ENCODE peak calls at places on chromosome 11, in four cellular contexts. L, C, V and W are unnamed samples.

GRCh38 chr11:132244871-132245557 is 874.6 kb downstream of the NTM start:
- DNase-seq in L (no peak), C (no peak), V (no peak), W (no peak)

GRCh38 chr11:71169328-71169727 is 83.0 kb downstream of the SHANK2 start:
- DNase-seq in C (no peak), V (no peak), L (no peak), W (no peak)

GRCh38 chr11:13016415-13016814 is 7.3 kb downstream of the RASSF10 start:
- DNase-seq in L (no peak), C (no peak), V (no peak), W (no peak)

GRCh38 chr11:122170815-122171475 is 54.9 kb upstream of the BLID start:
- DNase-seq in L (no peak), C (peak), V (peak), W (no peak)

GRCh38 chr11:39374963-39375698 is 2084.3 kb downstream of the LRRC4C start:
- DNase-seq in V (peak), L (no peak), C (no peak), W (no peak)

GRCh38 chr11:11553595-11553994 is 68.2 kb downstream of the GALNT18 start:
- DNase-seq in C (no peak), V (no peak), L (no peak), W (no peak)

GRCh38 chr11:35390737-35391682 is 28.3 kb downstream of the SLC1A2 start:
- DNase-seq in C (no peak), V (peak), L (no peak), W (no peak)

GRCh38 chr11:66617148-66617814 is 851 bp downstream of the RBM14 start:
- DNase-seq in L (peak), C (no peak), V (peak), W (peak)

GRCh38 chr11:28347351-28347750 is 239.2 kb downstream of the METTL15 start:
- DNase-seq in C (no peak), L (no peak), V (peak), W (no peak)

GRCh38 chr11:81963018-81963417 is 770.6 kb downstream of the FAM181B start:
- DNase-seq in V (peak), L (no peak), C (no peak), W (no peak)

GRCh38 chr11:94650756-94651155 is 83.6 kb downstream of the PIWIL4 start:
- DNase-seq in C (peak), V (peak), L (no peak), W (peak)

GRCh38 chr11:86162257-86162656 is 82.3 kb upstream of the EED start:
- DNase-seq in L (no peak), C (peak), V (peak), W (no peak)

GRCh38 chr11:119942021-119942420 is 195.9 kb downstream of the TRIM29 start:
- DNase-seq in V (no peak), L (no peak), C (no peak), W (no peak)

GRCh38 chr11:12506502-12506921 is 129.1 kb downstream of the PARVA start:
- DNase-seq in L (no peak), V (peak), C (no peak), W (no peak)

GRCh38 chr11:77471520-77472234 is 2.2 kb downstream of the PAK1 start:
- DNase-seq in L (no peak), C (no peak), V (no peak), W (no peak)

GRCh38 chr11:5596611-5597201 is at the start of gene TRIM6:
- DNase-seq in V (peak), C (no peak), L (no peak), W (peak)

GRCh38 chr11:10298342-10298741 is 4.3 kb upstream of the SBF2 start:
- DNase-seq in V (peak), C (peak), L (no peak), W (no peak)

GRCh38 chr11:119691701-119692546 is 37.1 kb downstream of the NECTIN1 start:
- DNase-seq in C (no peak), L (no peak), V (no peak), W (no peak)

GRCh38 chr11:117284053-117284452 is 7.1 kb upstream of the BACE1-AS start:
- DNase-seq in V (no peak), L (no peak), C (no peak), W (no peak)

GRCh38 chr11:5369793-5370192 is 13.8 kb upstream of the OR51M1 start:
- DNase-seq in C (peak), L (no peak), V (peak), W (no peak)

GRCh38 chr11:84249344-84250135 is 963.4 kb upstream of the CCDC90B start:
- DNase-seq in C (no peak), V (peak), L (no peak), W (no peak)

GRCh38 chr11:2268911-2269600 is 1.3 kb downstream of the ASCL2 start:
- DNase-seq in C (no peak), L (no peak), V (peak), W (no peak)

GRCh38 chr11:66275396-66275795 is 2.6 kb upstream of the CNIH2 start:
- DNase-seq in L (no peak), C (no peak), V (no peak), W (no peak)

GRCh38 chr11:76114238-76114637 is 92.1 kb downstream of the WNT11 start:
- DNase-seq in C (no peak), V (no peak), L (no peak), W (no peak)

GRCh38 chr11:113732092-113732491 is 26.0 kb upstream of the TMPRSS5 start:
- DNase-seq in L (no peak), V (peak), C (no peak), W (no peak)

GRCh38 chr11:95508219-95508880 is 277.3 kb upstream of the SESN3 start:
- DNase-seq in V (peak), C (no peak), L (no peak), W (peak)

GRCh38 chr11:68471360-68472340 is 11.1 kb downstream of the PPP6R3 start:
- DNase-seq in V (peak), C (no peak), L (no peak), W (no peak)

GRCh38 chr11:75461136-75461535 is 28.1 kb upstream of the KLHL35 start:
- DNase-seq in C (no peak), V (peak), L (no peak), W (no peak)

GRCh38 chr11:93288079-93288478 is 42.5 kb upstream of the DEUP1 start:
- DNase-seq in V (no peak), L (no peak), C (no peak), W (no peak)

GRCh38 chr11:103624708-103625623 is 411.5 kb upstream of the DDI1 start:
- DNase-seq in C (peak), L (no peak), V (peak), W (no peak)

GRCh38 chr11:43933226-43933607 is 9.2 kb upstream of the C11orf96 start:
- DNase-seq in L (no peak), V (no peak), C (no peak), W (no peak)

GRCh38 chr11:43935131-43935979 is 7.1 kb upstream of the C11orf96 start:
- DNase-seq in V (no peak), C (no peak), L (no peak), W (no peak)

GRCh38 chr11:43936081-43936480 is 6.4 kb upstream of the C11orf96 start:
- DNase-seq in C (no peak), L (no peak), V (no peak), W (no peak)

GRCh38 chr11:43933608-43934358 is 8.7 kb upstream of the C11orf96 start:
- DNase-seq in L (no peak), C (no peak), V (peak), W (peak)

GRCh38 chr11:43934359-43935130 is 7.9 kb upstream of the C11orf96 start:
- DNase-seq in C (no peak), V (no peak), L (no peak), W (no peak)
- TF ChIP-seq CTCF in C (no peak), V (no peak), L (no peak), W (no peak)

DNA sequence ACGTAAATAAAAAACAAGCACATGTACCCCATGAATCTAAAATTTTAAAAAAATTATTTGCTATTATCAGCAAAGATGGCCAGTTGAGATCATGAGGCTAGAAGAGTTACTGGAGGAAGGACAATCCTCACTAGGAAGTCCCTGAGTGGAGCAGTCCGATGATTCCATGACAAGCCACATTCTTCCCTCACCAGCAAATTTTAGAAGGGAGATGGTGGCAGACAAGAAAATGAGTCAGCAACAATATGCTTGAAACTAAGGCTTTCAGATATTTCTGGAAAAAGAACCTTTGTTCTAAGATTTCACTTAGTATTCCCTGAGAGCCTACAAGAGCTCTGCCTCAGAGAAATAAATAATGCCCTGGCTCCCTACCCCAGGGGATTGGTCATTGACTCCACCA is 34.9 kb downstream of the P4HA3 start:
- DNase-seq in L (no peak), V (peak), C (no peak), W (no peak)
- H3K4me3 ChIP-seq in L (no peak), V (no peak), C (no peak), W (no peak)

GRCh38 chr11:57459112-57460016 is 964 bp upstream of the RTN4RL2 start:
- DNase-seq in V (no peak), L (no peak), C (no peak), W (no peak)
- TF ChIP-seq CTCF in V (no peak), L (no peak), C (no peak), W (no peak)

DNA sequence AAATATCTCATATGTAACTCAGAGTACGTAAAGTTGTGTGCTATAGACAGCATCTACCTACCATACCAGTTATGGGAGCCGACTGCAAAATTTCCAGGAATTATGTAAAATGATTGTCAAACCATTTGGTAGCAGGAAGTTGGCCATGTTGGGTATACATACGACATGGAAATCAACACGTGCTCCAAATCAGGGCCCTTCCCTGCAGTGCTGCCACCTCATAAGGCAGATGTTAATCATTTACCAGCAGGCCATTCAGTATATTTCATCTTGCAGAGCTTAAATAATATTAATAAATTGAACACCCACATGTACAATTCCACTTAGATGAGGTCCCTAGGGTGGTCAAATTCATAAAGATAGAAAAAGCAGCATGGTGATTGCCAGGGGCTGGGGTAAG is 9.8 kb downstream of the MS4A18 start:
- DNase-seq in L (no peak), V (no peak), C (no peak), W (no peak)
- H3K4me3 ChIP-seq in L (no peak), V (no peak), C (no peak), W (no peak)

GRCh38 chr11:92249156-92249753 is 24.6 kb downstream of the FAT3 start:
- DNase-seq in V (no peak), C (no peak), L (no peak), W (no peak)
- TF ChIP-seq CTCF in V (no peak), C (no peak), L (no peak), W (no peak)